ENCODE peak calls at places on chromosomes 11 and 22, in eight cellular contexts. I is cardiac muscle cell, Y is thoracic aorta, A is HCT116, R is GM23338, J is tibial nerve, L is right atrium auricular region, O is testis. P is an unnamed sample. For H3K4me1, the result is how much of the 10 kb centered on the place peaks cover.

GRCh38 chr22:25002241-25002985 is 49.9 kb downstream of the KIAA1671 start:
- DNase-seq in R (no peak), J (no peak), Y (no peak), O (no peak), A (no peak), I (peak), L (no peak), P (no peak)

GRCh38 chr11:3147257-3147619 is 17.9 kb downstream of the OSBPL5 start:
- DNase-seq in R (no peak), L (no peak), Y (peak), O (no peak), I (no peak), A (no peak), J (no peak), P (peak)

GRCh38 chr11:48063424-48063978 is 83.1 kb downstream of the PTPRJ start:
- DNase-seq in A (peak), L (peak), Y (no peak), R (no peak), O (no peak), I (peak), J (no peak), P (no peak)

GRCh38 chr11:67160872-67161783 is 42.1 kb downstream of the KDM2A start:
- DNase-seq in A (no peak), Y (no peak), L (no peak), R (peak), I (no peak), J (no peak), O (no peak), P (no peak)

GRCh38 chr22:31344369-31345330 is 1.5 kb downstream of the PATZ1 start:
- DNase-seq in O (peak), Y (no peak), L (peak), R (peak), I (peak), J (peak), A (no peak), P (peak)

GRCh38 chr22:39941661-39942060 is 18.5 kb upstream of the TMA7B start:
- DNase-seq in I (no peak), J (no peak), Y (no peak), L (no peak), R (no peak), O (no peak), A (no peak), P (no peak)

GRCh38 chr11:119054418-119054817 is 2.6 kb downstream of the HYOU1 start:
- DNase-seq in L (no peak), R (no peak), I (no peak), Y (no peak), A (no peak), J (no peak), O (no peak), P (no peak)

GRCh38 chr11:77019976-77020591 is 14.1 kb upstream of the B3GNT6 start:
- DNase-seq in Y (no peak), L (no peak), R (no peak), A (peak), O (no peak), J (no peak), I (peak), P (no peak)

GRCh38 chr22:39243443-39244072 is 1.2 kb downstream of the PDGFB start:
- DNase-seq in R (peak), A (no peak), L (no peak), Y (no peak), I (no peak), J (no peak), O (no peak), P (no peak)

GRCh38 chr11:92838655-92839334 is 130.7 kb upstream of the MTNR1B start:
- DNase-seq in R (peak), I (no peak), A (no peak), O (no peak), L (no peak), Y (no peak), J (no peak), P (no peak)

GRCh38 chr22:22042599-22043295 is 60.2 kb upstream of the TOP3B start:
- DNase-seq in R (no peak), I (no peak), L (no peak), J (no peak), Y (no peak), A (no peak), O (no peak), P (no peak)

GRCh38 chr11:3163241-3163981 is 1.7 kb downstream of the OSBPL5 start:
- DNase-seq in O (no peak), R (no peak), A (no peak), J (peak), L (no peak), I (no peak), Y (no peak), P (no peak)

GRCh38 chr11:11845551-11845950 is 3.8 kb downstream of the USP47 start:
- DNase-seq in J (no peak), A (no peak), I (no peak), R (no peak), Y (no peak), O (no peak), L (no peak), P (no peak)

GRCh38 chr11:27201454-27202302 is 161.1 kb downstream of the BBOX1 start:
- DNase-seq in J (peak), I (peak), L (peak), A (no peak), O (peak), Y (peak), R (peak), P (peak)

GRCh38 chr11:45048313-45048841 is 97.7 kb upstream of the TP53I11 start:
- DNase-seq in A (no peak), J (no peak), I (peak), O (no peak), R (no peak), Y (no peak), L (no peak), P (no peak)

GRCh38 chr11:65442952-65443351 is 20.4 kb downstream of the NEAT1 start:
- DNase-seq in J (peak), Y (no peak), L (peak), R (no peak), A (no peak), I (peak), O (no peak), P (no peak)

GRCh38 chr22:49106136-49106930 is 721.3 kb downstream of the BRD1 start:
- DNase-seq in R (no peak), I (no peak), L (no peak), O (no peak), J (no peak), Y (no peak), A (no peak), P (no peak)

GRCh38 chr22:48750826-48751440 is 1076.7 kb downstream of the BRD1 start:
- DNase-seq in Y (no peak), L (peak), R (no peak), O (peak), I (no peak), J (no peak), A (no peak), P (no peak)

GRCh38 chr22:22348127-22348814 is 103.7 kb downstream of the VPREB1 start:
- DNase-seq in A (peak), R (peak), Y (no peak), O (peak), J (no peak), L (no peak), I (no peak), P (no peak)

GRCh38 chr11:86559311-86559945 is 113.0 kb downstream of the ME3 start:
- DNase-seq in L (no peak), O (peak), Y (no peak), J (no peak), R (no peak), A (no peak), I (peak), P (no peak)

GRCh38 chr11:21635359-21635758 is 557.5 kb upstream of the ANO5 start:
- DNase-seq in R (no peak), L (no peak), Y (no peak), A (no peak), O (no peak), J (no peak), I (no peak), P (no peak)

GRCh38 chr11:15651033-15651432 is 536.3 kb downstream of the INSC start:
- DNase-seq in O (no peak), Y (no peak), A (no peak), I (no peak), J (no peak), R (peak), L (no peak), P (no peak)

GRCh38 chr22:32020117-32020516 is 22.9 kb upstream of the SLC5A1 start:
- DNase-seq in Y (no peak), A (peak), I (peak), L (no peak), O (no peak), R (no peak), J (no peak), P (no peak)

GRCh38 chr11:122755409-122755808 is 82.9 kb upstream of the CRTAM start:
- DNase-seq in Y (no peak), R (no peak), L (no peak), I (peak), O (peak), A (no peak), J (no peak), P (no peak)

GRCh38 chr11:129067454-129067853 is 124.7 kb downstream of the ARHGAP32 start:
- DNase-seq in J (no peak), A (no peak), Y (no peak), I (peak), L (no peak), O (no peak), R (no peak), P (no peak)

GRCh38 chr11:75576445-75577049 is 14.5 kb downstream of the SERPINH1 start:
- DNase-seq in Y (no peak), R (peak), A (no peak), L (no peak), I (peak), J (peak), O (peak), P (no peak)

DNA sequence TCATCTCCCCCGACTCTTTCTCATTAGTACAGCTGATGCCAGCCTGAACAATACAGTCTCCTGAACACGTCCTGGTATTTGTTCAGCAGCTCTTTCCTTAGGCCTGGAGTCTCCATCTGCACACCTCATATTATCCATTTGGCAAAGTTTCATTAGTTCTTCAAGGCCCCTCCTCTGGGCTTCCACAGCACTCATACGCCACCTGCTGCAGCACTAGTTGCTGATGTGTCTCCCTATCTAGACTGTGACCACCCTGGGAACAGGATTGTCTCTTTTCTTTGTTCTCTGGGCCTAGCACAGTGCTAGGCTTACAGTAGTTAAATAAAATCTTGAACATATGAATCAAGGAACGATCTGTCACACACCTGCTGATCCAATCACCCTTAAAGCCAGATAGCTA is 17.2 kb downstream of the DCHS1 start:
- DNase-seq in A (no peak), J (no peak), O (no peak), I (no peak), L (no peak), Y (no peak), R (no peak), P (no peak)
- TF ChIP-seq CTCF in A (peak), J (no peak), O (no peak), I (no peak), L (no peak), Y (no peak), R (no peak), P (no peak)

GRCh38 chr22:50202130-50202671 is 1.4 kb downstream of the SELENOO start:
- DNase-seq in I (no peak), J (no peak), L (no peak), A (no peak), Y (no peak), R (no peak), O (no peak), P (no peak)

GRCh38 chr22:50200333-50201190 is at the start of gene SELENOO:
- DNase-seq in Y (peak), J (peak), O (peak), L (peak), R (peak), A (peak), I (peak), P (peak)

GRCh38 chr22:50205781-50206569 is 5.2 kb downstream of the SELENOO start:
- DNase-seq in Y (no peak), L (no peak), I (no peak), R (no peak), A (no peak), J (no peak), O (no peak), P (peak)

GRCh38 chr22:50201191-50202129 is 649 bp downstream of the SELENOO start:
- DNase-seq in R (peak), I (no peak), O (no peak), J (no peak), L (no peak), A (no peak), Y (no peak), P (no peak)

GRCh38 chr22:50203288-50203687 is 2.5 kb downstream of the SELENOO start:
- DNase-seq in A (no peak), O (no peak), R (no peak), L (no peak), I (no peak), J (no peak), Y (no peak), P (no peak)
- H3K4me1 ChIP-seq in A (under half), O (under half), R (under half), L (under half), I (under half), J (under half), Y (under half), P (half or more)

GRCh38 chr11:81655351-81655750 is 1078.3 kb downstream of the FAM181B start:
- DNase-seq in J (no peak), A (no peak), L (no peak), O (no peak), Y (no peak), I (peak), R (no peak), P (no peak)

GRCh38 chr11:81658722-81659121 is 1074.9 kb downstream of the FAM181B start:
- DNase-seq in Y (no peak), J (no peak), L (no peak), A (no peak), I (peak), O (no peak), R (peak), P (no peak)
- TF ChIP-seq CTCF in Y (no peak), J (no peak), L (no peak), A (no peak), I (peak), O (no peak), R (peak), P (no peak)

DNA sequence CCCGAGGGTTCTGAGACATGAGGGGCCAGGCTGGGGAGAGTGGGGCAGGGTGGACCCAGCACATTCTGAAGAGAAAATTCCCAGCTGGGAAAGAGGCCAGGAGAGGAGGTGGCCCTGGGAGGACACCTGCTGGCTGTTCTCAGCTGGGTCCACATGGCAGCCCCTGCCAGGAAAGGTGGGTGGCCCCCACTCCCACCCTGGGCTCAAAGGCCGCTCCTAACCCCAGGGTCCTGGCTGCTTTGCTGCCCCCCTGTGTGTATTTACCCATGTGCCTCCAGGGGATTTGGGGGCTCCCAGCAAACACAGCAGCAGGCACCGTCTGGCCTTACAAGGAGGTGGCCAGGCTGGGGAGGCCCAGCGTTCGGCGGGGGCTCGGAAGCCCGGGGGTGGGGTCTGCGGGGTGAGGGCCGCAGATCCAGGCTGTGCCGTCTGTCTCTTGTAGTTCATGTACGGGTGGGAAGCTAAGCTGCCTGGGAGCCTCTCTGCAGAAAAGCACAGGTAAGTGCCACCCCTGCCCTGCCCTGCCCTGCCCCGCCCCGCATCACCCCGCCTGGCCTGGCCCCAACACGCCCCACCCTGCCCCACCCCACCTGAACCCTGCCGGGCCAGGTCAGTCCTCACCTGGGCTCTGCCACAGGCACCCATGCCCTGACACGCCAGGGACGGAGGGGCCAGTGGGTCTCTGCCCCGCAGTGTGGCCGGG is 10.6 kb downstream of the MUC5B start:
- DNase-seq in Y (no peak), J (no peak), A (no peak), L (no peak), R (no peak), O (no peak), I (no peak), P (no peak)
- H3K4me1 ChIP-seq in Y (under half), J (under half), A (under half), L (under half), R (under half), O (under half), I (under half), P (under half)

GRCh38 chr22:19799322-19800190 is 39.0 kb downstream of the TBX1 start:
- DNase-seq in O (no peak), J (peak), I (peak), Y (peak), A (no peak), R (peak), L (no peak), P (peak)

GRCh38 chr22:19800306-19800705 is 39.7 kb downstream of the TBX1 start:
- DNase-seq in O (no peak), A (no peak), R (no peak), J (no peak), I (no peak), Y (no peak), L (no peak), P (no peak)

GRCh38 chr22:19802001-19802880 is 41.7 kb downstream of the TBX1 start:
- DNase-seq in L (no peak), A (no peak), R (no peak), O (no peak), I (no peak), J (no peak), Y (no peak), P (no peak)

GRCh38 chr22:19801340-19802000 is 40.9 kb downstream of the TBX1 start:
- DNase-seq in I (no peak), L (no peak), A (no peak), R (no peak), O (no peak), J (no peak), Y (no peak), P (no peak)

GRCh38 chr22:19800761-19801244 is 40.2 kb downstream of the TBX1 start:
- DNase-seq in A (no peak), R (peak), J (no peak), L (no peak), Y (no peak), O (peak), I (peak), P (no peak)
- TF ChIP-seq CTCF in A (no peak), R (peak), J (no peak), L (no peak), Y (no peak), O (no peak), I (peak), P (no peak)

GRCh38 chr11:74462009-74462408 is 5.3 kb downstream of the KCNE3 start:
- DNase-seq in I (peak), O (peak), R (peak), L (peak), A (no peak), Y (peak), J (peak), P (peak)
- H3K4me1 ChIP-seq in I (under half), O (under half), R (under half), L (under half), A (under half), Y (under half), J (under half), P (under half)

GRCh38 chr11:31109446-31109845 is 260.1 kb downstream of the DCDC1 start:
- DNase-seq in A (no peak), L (no peak), I (no peak), Y (no peak), R (no peak), O (no peak), J (no peak), P (no peak)

GRCh38 chr11:31102875-31103274 is 266.7 kb downstream of the DCDC1 start:
- DNase-seq in J (no peak), O (no peak), A (no peak), L (no peak), R (no peak), Y (no peak), I (no peak), P (no peak)

GRCh38 chr11:31110825-31111224 is 258.7 kb downstream of the DCDC1 start:
- DNase-seq in I (peak), O (no peak), R (no peak), A (no peak), L (no peak), Y (no peak), J (no peak), P (no peak)

GRCh38 chr11:31106326-31106725 is 263.2 kb downstream of the DCDC1 start:
- DNase-seq in A (no peak), R (no peak), I (no peak), Y (no peak), O (no peak), L (no peak), J (no peak), P (no peak)

DNA sequence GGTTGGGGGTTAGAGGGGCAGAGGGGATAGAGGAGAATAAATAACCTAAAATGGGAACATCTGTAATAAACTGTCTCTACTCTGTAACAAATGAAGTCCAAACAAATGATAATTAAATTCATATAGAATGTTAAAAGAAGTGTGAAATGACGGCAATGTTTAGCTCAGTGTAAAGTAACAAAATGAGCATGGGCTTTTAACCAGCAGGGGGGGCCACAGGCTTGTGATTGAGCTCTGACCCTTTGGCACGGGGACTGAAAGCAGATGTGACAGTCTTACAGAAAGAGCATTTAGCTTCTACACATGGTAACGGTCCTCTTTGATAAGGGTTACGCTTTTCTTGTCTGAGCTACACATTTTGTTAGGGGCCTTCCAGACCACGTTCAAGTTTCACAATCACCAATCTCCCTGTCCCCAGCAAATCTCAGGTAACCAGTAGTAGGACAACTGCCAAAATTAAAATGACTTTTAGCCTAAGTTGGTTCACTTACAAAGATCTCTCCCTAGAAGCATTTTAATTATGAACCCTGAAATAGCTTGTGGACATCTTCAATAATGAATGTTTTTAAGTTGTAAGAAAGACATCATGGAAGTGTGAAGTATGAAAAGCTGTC is 262.5 kb downstream of the DCDC1 start:
- DNase-seq in I (peak), O (peak), R (peak), Y (no peak), A (peak), J (peak), L (peak), P (no peak)
- TF ChIP-seq CTCF in I (peak), O (peak), R (peak), Y (peak), A (peak), J (peak), L (peak), P (peak)

DNA sequence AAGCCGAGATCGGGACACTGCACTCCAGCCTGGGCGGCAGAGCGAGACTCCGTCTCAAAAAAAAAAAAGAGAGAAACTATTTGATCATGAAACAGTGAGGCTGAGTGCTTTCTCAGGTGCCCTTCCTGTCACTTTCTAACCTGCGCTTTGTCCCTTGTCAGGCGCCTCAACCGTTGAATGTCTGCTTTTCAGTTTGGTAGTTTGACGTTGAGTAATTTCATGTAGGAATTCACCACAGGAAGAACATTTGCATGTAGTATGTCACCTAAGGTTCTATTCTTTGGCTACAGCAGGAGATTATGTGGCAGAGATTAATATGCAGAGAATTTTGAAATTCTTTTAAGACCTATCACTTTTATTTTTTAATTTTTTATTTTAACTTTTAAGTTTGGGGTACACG is 57.2 kb downstream of the PPFIA1 start:
- DNase-seq in O (no peak), I (no peak), L (no peak), R (no peak), J (no peak), A (no peak), Y (no peak), P (no peak)
- H3K4me1 ChIP-seq in O (under half), I (under half), L (under half), R (under half), J (under half), A (under half), Y (under half), P (under half)